ENCODE peak calls at places on chromosome 3, in ten cellular contexts. A is ecto neural progenitor cell, I is activated T-cell treated with anti-CD3 and anti-CD28 coated beads for 1 hour, Y is HFFc6, M is NCI-H524, H is AG20443, P is H7, F is psoas muscle, K is HEK293T, N is adrenal gland. B is an unnamed sample.

GRCh38 chr3:140251678-140252077 is 316.7 kb downstream of the CLSTN2 start:
- DNase-seq in N (no peak), F (no peak), M (no peak), A (no peak), K (no peak), P (no peak), I (no peak), H (no peak), Y (no peak), B (no peak)

GRCh38 chr3:64214002-64214696 is 11.1 kb downstream of the PRICKLE2 start:
- DNase-seq in N (no peak), M (no peak), Y (peak), I (no peak), P (no peak), H (peak), K (no peak), F (peak), A (no peak), B (no peak)

GRCh38 chr3:111392911-111393351 is 149.1 kb upstream of the CD96 start:
- DNase-seq in P (no peak), I (no peak), K (no peak), A (no peak), F (no peak), H (no peak), Y (no peak), N (no peak), M (peak), B (no peak)

GRCh38 chr3:69419276-69419675 is 33.4 kb upstream of the FRMD4B start:
- DNase-seq in Y (no peak), A (no peak), K (no peak), M (no peak), N (no peak), F (no peak), P (no peak), I (no peak), H (no peak), B (no peak)

GRCh38 chr3:121096968-121097367 is 189.0 kb downstream of the STXBP5L start:
- DNase-seq in F (no peak), Y (no peak), M (no peak), P (no peak), H (no peak), A (no peak), K (no peak), I (no peak), N (no peak), B (no peak)

GRCh38 chr3:123090700-123091585 is 24.1 kb downstream of the PDIA5 start:
- DNase-seq in I (no peak), H (no peak), F (no peak), N (no peak), A (no peak), K (no peak), P (no peak), Y (no peak), M (no peak), B (no peak)

GRCh38 chr3:38834110-38834509 is 18.1 kb upstream of the SCN10A start:
- DNase-seq in F (peak), K (peak), Y (peak), I (no peak), P (peak), M (no peak), N (peak), H (peak), A (no peak), B (peak)

GRCh38 chr3:149736180-149737100 is 15.8 kb downstream of the COMMD2 start:
- DNase-seq in F (no peak), H (peak), P (no peak), Y (peak), A (no peak), M (no peak), K (no peak), I (no peak), N (no peak), B (no peak)

GRCh38 chr3:61617041-61617440 is 55.7 kb downstream of the PTPRG start:
- DNase-seq in A (no peak), K (no peak), N (no peak), P (no peak), I (no peak), F (no peak), M (no peak), H (peak), Y (no peak), B (no peak)

GRCh38 chr3:190384241-190384863 is 3.6 kb upstream of the CLDN16 start:
- DNase-seq in H (peak), I (no peak), K (peak), N (peak), Y (peak), A (no peak), P (no peak), M (peak), F (no peak), B (peak)

GRCh38 chr3:15291589-15292541 is 40.5 kb downstream of the SH3BP5 start:
- DNase-seq in A (no peak), I (peak), F (no peak), Y (no peak), H (no peak), N (no peak), M (no peak), P (no peak), K (no peak), B (no peak)

GRCh38 chr3:49666592-49666991 is 7.6 kb upstream of the APEH start:
- DNase-seq in F (no peak), H (no peak), Y (no peak), N (no peak), A (no peak), K (no peak), P (peak), M (no peak), I (no peak), B (no peak)

GRCh38 chr3:134423153-134423552 is 48.9 kb upstream of the AMOTL2 start:
- DNase-seq in M (peak), F (no peak), K (no peak), Y (no peak), H (peak), P (peak), N (no peak), A (peak), I (no peak), B (peak)

GRCh38 chr3:37174532-37175126 is at the start of gene LRRFIP2:
- DNase-seq in Y (peak), P (no peak), I (no peak), M (no peak), K (no peak), F (no peak), A (no peak), N (no peak), H (peak), B (no peak)

GRCh38 chr3:187742351-187743171 is 2.7 kb downstream of the BCL6 start:
- DNase-seq in I (no peak), Y (peak), F (peak), H (no peak), N (peak), K (no peak), M (no peak), P (peak), A (no peak), B (peak)

GRCh38 chr3:133880287-133880686 is 15.4 kb downstream of the RAB6B start:
- DNase-seq in P (no peak), Y (no peak), K (no peak), A (no peak), F (no peak), H (no peak), N (peak), M (no peak), I (no peak), B (no peak)

GRCh38 chr3:26484140-26484539 is 138.4 kb upstream of the LRRC3B start:
- DNase-seq in H (no peak), I (no peak), N (no peak), K (peak), Y (no peak), P (peak), A (no peak), F (no peak), M (peak), B (no peak)

GRCh38 chr3:136562031-136562430 is 190.1 kb downstream of the STAG1 start:
- DNase-seq in H (no peak), A (no peak), I (no peak), P (no peak), M (no peak), F (no peak), K (no peak), N (no peak), Y (no peak), B (no peak)

GRCh38 chr3:16849240-16849639 is 35.5 kb upstream of the PLCL2 start:
- DNase-seq in I (peak), Y (no peak), K (no peak), N (peak), P (peak), M (peak), A (no peak), H (no peak), F (peak), B (peak)

GRCh38 chr3:179861292-179861691 is 175.4 kb downstream of the PEX5L start:
- DNase-seq in Y (no peak), M (no peak), N (no peak), A (no peak), K (no peak), H (no peak), P (no peak), F (no peak), I (no peak), B (no peak)

GRCh38 chr3:138673641-138674040 is 65.1 kb downstream of the FAIM start:
- DNase-seq in I (no peak), M (no peak), H (no peak), F (no peak), K (no peak), Y (peak), N (no peak), P (no peak), A (no peak), B (no peak)

GRCh38 chr3:120772081-120772480 is 29.5 kb downstream of the GTF2E1 start:
- DNase-seq in M (no peak), N (no peak), A (no peak), H (no peak), Y (no peak), I (no peak), P (no peak), F (no peak), K (no peak), B (no peak)

GRCh38 chr3:52253314-52254260 is 8.0 kb downstream of the PPM1M start:
- DNase-seq in A (no peak), N (no peak), H (peak), Y (no peak), P (no peak), I (peak), F (peak), M (no peak), K (no peak), B (peak)

GRCh38 chr3:157075693-157076420 is 84.1 kb downstream of the CCNL1 start:
- DNase-seq in K (no peak), P (no peak), F (no peak), Y (no peak), H (peak), A (no peak), M (no peak), N (no peak), I (no peak), B (peak)

GRCh38 chr3:45333549-45333948 is 54.8 kb upstream of the LARS2 start:
- DNase-seq in A (no peak), I (no peak), Y (no peak), P (no peak), F (no peak), M (no peak), H (peak), K (no peak), N (no peak), B (no peak)

GRCh38 chr3:160598865-160599264 is 33.5 kb upstream of the KPNA4 start:
- DNase-seq in H (no peak), A (no peak), I (no peak), F (no peak), P (no peak), K (no peak), M (no peak), N (no peak), Y (no peak), B (no peak)

GRCh38 chr3:112199622-112200316 is 66.7 kb upstream of the GCSAM start:
- DNase-seq in Y (peak), M (no peak), P (no peak), F (no peak), I (no peak), H (no peak), K (no peak), N (no peak), A (no peak), B (no peak)

GRCh38 chr3:49327485-49327884 is 12.4 kb downstream of the USP4 start:
- DNase-seq in A (no peak), P (peak), F (no peak), Y (no peak), K (no peak), H (no peak), M (no peak), I (no peak), N (no peak), B (no peak)

GRCh38 chr3:11668243-11669232 is 24.8 kb upstream of the VGLL4 start:
- DNase-seq in K (no peak), I (no peak), M (no peak), H (peak), A (no peak), F (no peak), P (no peak), Y (peak), N (no peak), B (no peak)

GRCh38 chr3:112376996-112377395 is 44.0 kb downstream of the CD200 start:
- DNase-seq in N (no peak), Y (peak), F (no peak), M (no peak), H (no peak), I (no peak), P (no peak), A (no peak), K (no peak), B (no peak)

GRCh38 chr3:66413151-66413751 is 87.6 kb downstream of the LRIG1 start:
- DNase-seq in P (no peak), H (peak), I (no peak), A (no peak), K (no peak), M (no peak), F (peak), N (no peak), Y (peak), B (no peak)